ENCODE peak calls at places on chromosome 11, in six cellular contexts. One of them, this sample, is unnamed.

GRCh38 chr11:71190551-71190950 is 61.8 kb downstream of the SHANK2 start:
- DNase-seq in pancreas: no peak
- DNase-seq in endodermal cell: no peak
- DNase-seq in stomach: no peak
- DNase-seq in colonic mucosa: no peak
- DNase-seq in uterus: no peak
- DNase-seq in this sample: no peak

GRCh38 chr11:7573558-7574296 is 59.9 kb downstream of the PPFIBP2 start:
- DNase-seq in stomach: peak; percentile 62
- DNase-seq in uterus: no peak
- DNase-seq in endodermal cell: peak; percentile 88
- DNase-seq in pancreas: no peak
- DNase-seq in colonic mucosa: peak; percentile 86
- DNase-seq in this sample: no peak

GRCh38 chr11:67698247-67698646 is 23.8 kb upstream of the ALDH3B2 start:
- DNase-seq in endodermal cell: peak; percentile 61
- DNase-seq in stomach: no peak
- DNase-seq in uterus: no peak
- DNase-seq in pancreas: no peak
- DNase-seq in colonic mucosa: no peak
- DNase-seq in this sample: no peak

GRCh38 chr11:116852261-116853125 is 15.1 kb upstream of the APOA1 start:
- DNase-seq in endodermal cell: no peak
- DNase-seq in pancreas: no peak
- DNase-seq in colonic mucosa: peak; percentile 54
- DNase-seq in uterus: peak; percentile 35
- DNase-seq in stomach: no peak
- DNase-seq in this sample: no peak

GRCh38 chr11:43359432-43359818 is 705 bp downstream of the TTC17 start:
- DNase-seq in colonic mucosa: no peak
- DNase-seq in stomach: no peak
- DNase-seq in endodermal cell: no peak
- DNase-seq in uterus: no peak
- DNase-seq in pancreas: no peak
- DNase-seq in this sample: no peak

GRCh38 chr11:17597770-17598169 is 50.7 kb downstream of the OTOG start:
- DNase-seq in uterus: no peak
- DNase-seq in stomach: peak; percentile 24
- DNase-seq in colonic mucosa: no peak
- DNase-seq in pancreas: no peak
- DNase-seq in endodermal cell: no peak
- DNase-seq in this sample: peak; percentile 10

GRCh38 chr11:15258433-15259350 is 144.0 kb downstream of the INSC start:
- DNase-seq in endodermal cell: no peak
- DNase-seq in colonic mucosa: peak; percentile 22
- DNase-seq in pancreas: peak; percentile 25
- DNase-seq in uterus: no peak
- DNase-seq in stomach: no peak
- DNase-seq in this sample: no peak

GRCh38 chr11:128326791-128327190 is 260.6 kb downstream of the ETS1 start:
- DNase-seq in colonic mucosa: no peak
- DNase-seq in pancreas: no peak
- DNase-seq in stomach: no peak
- DNase-seq in uterus: no peak
- DNase-seq in endodermal cell: no peak
- DNase-seq in this sample: no peak

GRCh38 chr11:575324-575995 is 810 bp upstream of the PHRF1 start:
- DNase-seq in endodermal cell: peak; percentile 96
- DNase-seq in colonic mucosa: peak; percentile 82
- DNase-seq in stomach: no peak
- DNase-seq in pancreas: peak; percentile 66
- DNase-seq in uterus: no peak
- DNase-seq in this sample: no peak

GRCh38 chr11:30631148-30631547 is 45.0 kb upstream of the MPPED2 start:
- DNase-seq in uterus: no peak
- DNase-seq in colonic mucosa: no peak
- DNase-seq in pancreas: no peak
- DNase-seq in stomach: no peak
- DNase-seq in endodermal cell: no peak
- DNase-seq in this sample: no peak

DNA sequence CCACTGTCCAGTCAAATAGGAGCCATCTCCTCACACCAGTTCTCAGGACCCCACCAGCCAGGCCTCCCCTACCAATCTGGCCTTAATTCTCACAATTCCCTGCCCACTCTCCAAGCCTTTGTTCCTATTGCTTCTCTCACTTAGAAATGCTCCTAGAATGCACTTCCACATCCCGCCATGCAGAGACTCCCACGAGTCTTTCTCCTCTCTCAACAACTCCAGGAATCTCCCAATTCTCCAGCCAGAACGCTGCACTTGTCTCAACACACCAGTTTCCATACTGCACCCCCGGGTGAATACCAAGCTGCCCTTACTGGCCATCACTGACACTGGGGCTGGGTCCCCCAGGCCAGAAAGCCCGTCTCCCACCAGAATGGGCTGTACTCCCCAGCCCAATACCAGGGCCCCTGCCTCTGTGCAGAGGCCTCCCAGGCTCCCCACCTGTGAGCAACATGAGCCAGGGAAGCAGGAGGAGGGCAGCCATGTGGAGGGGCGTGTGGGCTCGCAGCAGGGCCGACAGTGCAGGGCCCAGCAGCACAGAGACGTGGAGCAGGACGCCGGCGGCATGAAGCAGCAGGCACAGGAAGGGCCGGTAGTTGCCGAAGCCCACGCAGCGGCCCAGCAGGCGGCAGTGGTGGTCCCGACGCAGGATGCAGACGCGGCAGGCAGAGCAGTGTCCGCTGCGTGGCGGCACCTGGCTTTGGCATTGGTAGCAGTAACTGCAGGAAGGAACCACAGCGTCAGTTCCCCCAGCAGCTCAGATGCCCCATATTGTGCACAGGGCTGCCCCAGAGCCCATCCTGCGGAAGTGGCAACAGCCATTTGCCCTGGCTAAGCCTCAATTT is 2.4 kb downstream of the ZDHHC24 start:
- DNase-seq in colonic mucosa: peak; percentile 35
- DNase-seq in stomach: peak; percentile 47
- DNase-seq in uterus: peak; percentile 48
- DNase-seq in endodermal cell: peak; percentile 88
- DNase-seq in pancreas: no peak
- DNase-seq in this sample: no peak
- H3K4me3 ChIP-seq in colonic mucosa: no peak overlapping the region
- H3K4me3 ChIP-seq in stomach: no peak overlapping the region
- H3K4me3 ChIP-seq in uterus: no peak overlapping the region
- H3K4me3 ChIP-seq in endodermal cell: no peak overlapping the region
- H3K4me3 ChIP-seq in pancreas: no peak overlapping the region
- H3K4me3 ChIP-seq in this sample: no peak overlapping the region

GRCh38 chr11:60912851-60913550 is 957 bp upstream of the TMEM109 start:
- DNase-seq in endodermal cell: no peak
- DNase-seq in stomach: peak; percentile 46
- DNase-seq in colonic mucosa: no peak
- DNase-seq in uterus: no peak
- DNase-seq in pancreas: no peak
- DNase-seq in this sample: no peak
- H3K4me1 ChIP-seq in endodermal cell: peaks cover 12% of the 10 kb centered on the region
- H3K4me1 ChIP-seq in stomach: peaks cover 40% of the 10 kb centered on the region
- H3K4me1 ChIP-seq in colonic mucosa: peaks cover 4% of the 10 kb centered on the region
- H3K4me1 ChIP-seq in uterus: peaks cover 17% of the 10 kb centered on the region
- H3K4me1 ChIP-seq in pancreas: peaks cover 9% of the 10 kb centered on the region
- H3K4me1 ChIP-seq in this sample: peaks cover 44% of the 10 kb centered on the region

GRCh38 chr11:63768232-63769043 is at the start of gene ZFTA:
- DNase-seq in stomach: peak; percentile 61
- DNase-seq in colonic mucosa: peak; percentile 71
- DNase-seq in uterus: peak; percentile 72
- DNase-seq in pancreas: peak; percentile 66
- DNase-seq in endodermal cell: peak; percentile 90
- DNase-seq in this sample: peak; percentile 32
- H3K4me3 ChIP-seq in stomach: peak within 1 kb of the TSS; percentile 85
- H3K4me3 ChIP-seq in colonic mucosa: peak within 1 kb of the TSS; percentile 79
- H3K4me3 ChIP-seq in uterus: peak within 1 kb of the TSS; percentile 80
- H3K4me3 ChIP-seq in pancreas: peak within 1 kb of the TSS; percentile 82
- H3K4me3 ChIP-seq in endodermal cell: peak within 1 kb of the TSS; percentile 97
- H3K4me3 ChIP-seq in this sample: peak within 1 kb of the TSS; percentile 86

GRCh38 chr11:127275771-127276170 is 275.2 kb upstream of the KIRREL3 start:
- DNase-seq in pancreas: no peak
- DNase-seq in colonic mucosa: no peak
- DNase-seq in stomach: no peak
- DNase-seq in uterus: no peak
- DNase-seq in endodermal cell: no peak
- DNase-seq in this sample: no peak
- H3K4me1 ChIP-seq in pancreas: no peaks in the 10 kb centered on the region
- H3K4me1 ChIP-seq in colonic mucosa: no peaks in the 10 kb centered on the region
- H3K4me1 ChIP-seq in stomach: no peaks in the 10 kb centered on the region
- H3K4me1 ChIP-seq in uterus: no peaks in the 10 kb centered on the region
- H3K4me1 ChIP-seq in endodermal cell: no peaks in the 10 kb centered on the region
- H3K4me1 ChIP-seq in this sample: no peaks in the 10 kb centered on the region

GRCh38 chr11:123187670-123188507 is 7.2 kb downstream of the CLMP start:
- DNase-seq in stomach: no peak
- DNase-seq in colonic mucosa: no peak
- DNase-seq in pancreas: no peak
- DNase-seq in endodermal cell: no peak
- DNase-seq in uterus: no peak
- DNase-seq in this sample: no peak
- H3K4me3 ChIP-seq in stomach: peak overlapping the region; percentile 8
- H3K4me3 ChIP-seq in colonic mucosa: no peak overlapping the region
- H3K4me3 ChIP-seq in pancreas: no peak overlapping the region
- H3K4me3 ChIP-seq in endodermal cell: no peak overlapping the region
- H3K4me3 ChIP-seq in uterus: no peak overlapping the region
- H3K4me3 ChIP-seq in this sample: no peak overlapping the region